ENCODE peak calls at places on chromosomes 16 and 17, in ten cellular contexts. Q is transverse colon, J is uterus, U is Peyer's patch, V is upper lobe of left lung, O is HCT116, W is H1, N is heart left ventricle, C is right lobe of liver, S is esophagus squamous epithelium. K is an unnamed sample.

GRCh38 chr17:63798572-63799113 is 24.7 kb downstream of the DDX42 start:
- DNase-seq in C (no peak), O (no peak), S (no peak), W (peak; percentile 23), U (no peak), N (no peak), V (no peak), Q (no peak), J (no peak), K (no peak)

GRCh38 chr16:47904691-47905090 is 251.1 kb downstream of the ABCC12 start:
- DNase-seq in O (no peak), V (no peak), N (no peak), U (no peak), Q (no peak), S (no peak), W (no peak), C (no peak), J (no peak), K (no peak)

GRCh38 chr17:42673885-42674754 is 2.7 kb downstream of the PLEKHH3 start:
- DNase-seq in U (peak; percentile 66), O (no peak), N (peak; percentile 78), S (no peak), C (no peak), J (peak; percentile 82), Q (peak; percentile 66), W (peak; percentile 81), V (peak; percentile 90), K (peak; percentile 65)

GRCh38 chr17:36524428-36524876 is 10.2 kb downstream of the MYO19 start:
- DNase-seq in U (no peak), J (no peak), S (no peak), W (no peak), N (no peak), V (no peak), Q (no peak), C (no peak), O (no peak), K (peak; percentile 4)

GRCh38 chr17:64269687-64270649 is 6.9 kb upstream of the TEX2 start:
- DNase-seq in N (no peak), J (no peak), U (no peak), O (no peak), V (no peak), W (no peak), S (no peak), Q (no peak), C (no peak), K (no peak)

GRCh38 chr17:83054518-83055125 is 24.8 kb upstream of the METRNL start:
- DNase-seq in J (no peak), V (no peak), C (peak; percentile 38), O (no peak), U (peak; percentile 43), N (no peak), W (peak; percentile 29), S (no peak), Q (no peak), K (no peak)

GRCh38 chr17:33137411-33137810 is 145.8 kb downstream of the SPACA3 start:
- DNase-seq in W (no peak), U (no peak), N (no peak), C (no peak), V (no peak), Q (no peak), J (no peak), S (no peak), O (no peak), K (no peak)

GRCh38 chr17:30520882-30521281 is 43.7 kb downstream of the GOSR1 start:
- DNase-seq in S (no peak), O (no peak), N (no peak), W (no peak), U (no peak), C (no peak), Q (no peak), V (no peak), J (no peak), K (no peak)

GRCh38 chr17:44444735-44445105 is 55.3 kb upstream of the ITGA2B start:
- DNase-seq in O (no peak), N (no peak), W (no peak), C (no peak), S (no peak), V (no peak), U (no peak), J (no peak), Q (no peak), K (no peak)

GRCh38 chr17:48725294-48726064 is 2.5 kb downstream of the PRAC2 start:
- DNase-seq in V (peak; percentile 83), U (no peak), N (no peak), Q (no peak), W (no peak), S (no peak), C (no peak), O (no peak), J (no peak), K (no peak)

GRCh38 chr16:31451681-31452351 is 7.5 kb upstream of the ARMC5 start:
- DNase-seq in C (no peak), U (peak; percentile 66), Q (no peak), S (no peak), V (no peak), J (no peak), N (peak; percentile 72), O (peak; percentile 65), W (no peak), K (peak; percentile 82)

GRCh38 chr17:1606352-1606985 is 22.2 kb downstream of the SLC43A2 start:
- DNase-seq in Q (no peak), J (no peak), N (no peak), U (no peak), S (no peak), W (no peak), V (no peak), O (no peak), C (no peak), K (no peak)

GRCh38 chr16:24769806-24770205 is 40.4 kb downstream of the TNRC6A start:
- DNase-seq in Q (no peak), N (no peak), C (no peak), U (no peak), J (no peak), V (no peak), S (no peak), O (no peak), W (no peak), K (no peak)
- H3K27ac ChIP-seq in Q (no peak overlapping the region), N (no peak overlapping the region), C (no peak overlapping the region), U (no peak overlapping the region), J (no peak overlapping the region), V (no peak overlapping the region), S (no peak overlapping the region), O (no peak overlapping the region), W (no peak overlapping the region), K (no peak overlapping the region)

GRCh38 chr17:40321502-40322416 is 12.8 kb downstream of the RARA start:
- DNase-seq in U (peak; percentile 53), J (no peak), W (no peak), C (no peak), O (no peak), S (no peak), N (peak; percentile 84), V (peak; percentile 73), Q (peak; percentile 61), K (peak; percentile 60)

GRCh38 chr17:40323731-40324650 is 15.0 kb downstream of the RARA start:
- DNase-seq in S (no peak), O (no peak), Q (peak; percentile 36), C (no peak), V (no peak), J (peak; percentile 88), U (peak; percentile 73), N (peak; percentile 89), W (no peak), K (peak; percentile 28)

GRCh38 chr17:40323317-40323716 is 14.3 kb downstream of the RARA start:
- DNase-seq in C (no peak), W (no peak), S (no peak), V (no peak), O (no peak), U (no peak), J (no peak), Q (no peak), N (no peak), K (no peak)

GRCh38 chr17:40320771-40321501 is 12.0 kb downstream of the RARA start:
- DNase-seq in W (no peak), Q (peak; percentile 60), S (no peak), V (no peak), U (peak; percentile 67), O (no peak), J (peak; percentile 88), C (no peak), N (peak; percentile 82), K (peak; percentile 88)

GRCh38 chr17:40322417-40323315 is 13.7 kb downstream of the RARA start:
- DNase-seq in Q (peak; percentile 83), V (no peak), O (peak; percentile 40), W (no peak), J (peak; percentile 77), C (peak; percentile 71), S (peak; percentile 57), N (peak; percentile 87), U (peak; percentile 94), K (peak; percentile 46)
- TF ChIP-seq POLR2A in Q (peak; percentile 57), V (no peak), O (no peak), W (no peak), J (no peak), C (no peak), S (no peak), N (no peak), U (no peak), K (no peak)

DNA sequence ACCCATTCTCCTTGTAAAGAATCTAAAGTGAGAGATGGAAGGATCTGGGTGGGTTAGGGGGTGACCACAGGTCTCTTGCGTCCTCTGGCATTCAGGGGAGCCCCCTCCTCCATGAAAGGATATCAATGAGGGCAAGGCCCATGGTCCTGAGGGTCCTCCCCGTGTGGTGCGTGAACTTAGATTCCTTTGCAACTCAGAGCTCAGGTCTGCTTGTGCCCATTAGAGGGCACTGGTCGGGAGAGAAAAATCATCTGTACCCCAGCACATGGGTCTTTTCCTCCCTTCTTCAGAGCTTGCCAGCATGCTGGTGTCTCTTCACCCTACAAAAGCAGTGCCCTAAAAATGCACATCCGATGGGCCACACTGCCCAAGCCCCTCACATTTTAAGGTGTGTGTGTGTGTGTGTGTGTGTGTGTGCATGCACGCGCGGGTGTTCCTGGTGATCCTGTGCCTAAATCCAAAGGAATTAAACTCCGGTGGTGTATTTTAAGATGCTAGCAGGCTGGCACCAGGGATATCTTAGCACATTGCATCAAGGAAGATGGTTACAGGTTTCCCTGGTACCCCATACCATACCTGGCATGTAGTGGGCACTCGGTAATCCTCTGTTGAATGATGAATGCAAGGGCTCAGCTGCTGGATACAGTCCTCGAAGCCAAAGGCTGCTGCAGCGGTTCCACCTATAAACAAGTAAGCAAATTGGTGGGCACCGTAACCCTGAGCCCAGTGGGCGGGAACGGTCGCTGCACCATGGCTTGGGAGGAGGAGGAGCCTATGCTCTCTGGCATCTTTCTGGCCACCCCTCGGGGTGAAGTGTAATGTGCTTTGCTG is 4.7 kb downstream of the C1QTNF1 start:
- DNase-seq in U (peak; percentile 44), V (no peak), J (peak; percentile 11), S (no peak), O (no peak), Q (no peak), N (no peak), W (no peak), C (peak; percentile 35), K (no peak)
- H3K27me3 ChIP-seq in U (no peaks in the 10 kb centered on the region), V (no peaks in the 10 kb centered on the region), J (no peaks in the 10 kb centered on the region), S (peaks cover 70% of the 10 kb centered on the region), O (no peaks in the 10 kb centered on the region), Q (no peaks in the 10 kb centered on the region), N (no peaks in the 10 kb centered on the region), W (peaks cover 6% of the 10 kb centered on the region), C (no peaks in the 10 kb centered on the region), K (no peaks in the 10 kb centered on the region)

DNA sequence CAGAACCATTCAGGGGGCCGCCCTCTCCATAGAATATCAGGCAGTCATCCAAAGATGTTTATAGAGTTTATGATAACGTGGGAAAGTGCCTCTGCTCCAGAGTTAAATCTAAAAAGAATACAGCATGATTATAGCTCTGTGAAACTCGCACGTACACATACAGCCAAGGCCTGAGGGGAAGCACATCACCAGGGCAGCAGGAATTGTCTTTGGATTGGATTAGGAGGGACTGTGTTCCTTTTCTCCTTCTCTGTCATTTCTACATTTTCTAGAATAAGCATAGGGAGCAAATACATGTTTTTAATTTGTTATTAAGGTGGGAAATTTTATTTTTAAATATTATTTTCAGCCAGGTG is 26.9 kb downstream of the EEF2K start:
- DNase-seq in O (no peak), V (no peak), C (no peak), J (no peak), S (no peak), Q (no peak), W (no peak), U (no peak), N (no peak), K (no peak)
- H3K27ac ChIP-seq in O (peak overlapping the region; percentile 76), V (peak overlapping the region; percentile 40), C (no peak overlapping the region), J (no peak overlapping the region), S (peak overlapping the region; percentile 83), Q (peak overlapping the region; percentile 91), W (peak overlapping the region; percentile 7), U (peak overlapping the region; percentile 79), N (peak overlapping the region; percentile 59), K (no peak overlapping the region)